ENCODE peak calls at places on chromosomes 12 and 14, in four cellular contexts. One of them, this sample, is unnamed.

GRCh38 chr14:94797887-94798286 is 28.0 kb upstream of the GSC start:
- DNase-seq in germinal center: no peak
- DNase-seq in stromal cell of bone marrow: no peak
- DNase-seq in ecto neural progenitor cell: no peak
- DNase-seq in this sample: no peak

GRCh38 chr14:34018564-34019244 is 67.8 kb upstream of the EGLN3 start:
- DNase-seq in germinal center: no peak
- DNase-seq in stromal cell of bone marrow: no peak
- DNase-seq in ecto neural progenitor cell: no peak
- DNase-seq in this sample: no peak

GRCh38 chr12:132397152-132397933 is 68.0 kb upstream of the GALNT9 start:
- DNase-seq in germinal center: no peak
- DNase-seq in stromal cell of bone marrow: no peak
- DNase-seq in ecto neural progenitor cell: no peak
- DNase-seq in this sample: no peak

GRCh38 chr14:31419179-31420012 is 954 bp downstream of the HEATR5A start:
- DNase-seq in germinal center: no peak
- DNase-seq in stromal cell of bone marrow: no peak
- DNase-seq in ecto neural progenitor cell: no peak
- DNase-seq in this sample: peak; percentile 37

GRCh38 chr12:32298917-32299316 is 100.4 kb upstream of the FGD4 start:
- DNase-seq in germinal center: no peak
- DNase-seq in stromal cell of bone marrow: no peak
- DNase-seq in ecto neural progenitor cell: no peak
- DNase-seq in this sample: peak; percentile 52

GRCh38 chr14:56044196-56044595 is 74.0 kb upstream of the PELI2 start:
- DNase-seq in germinal center: no peak
- DNase-seq in stromal cell of bone marrow: no peak
- DNase-seq in ecto neural progenitor cell: no peak
- DNase-seq in this sample: no peak

GRCh38 chr12:2609020-2609419 is 185.8 kb upstream of the FKBP4 start:
- DNase-seq in germinal center: no peak
- DNase-seq in stromal cell of bone marrow: no peak
- DNase-seq in ecto neural progenitor cell: no peak
- DNase-seq in this sample: no peak

GRCh38 chr12:12947902-12948301 is 4.1 kb downstream of the GPRC5D start:
- DNase-seq in germinal center: no peak
- DNase-seq in stromal cell of bone marrow: peak; percentile 67
- DNase-seq in ecto neural progenitor cell: no peak
- DNase-seq in this sample: no peak

GRCh38 chr12:50620975-50621360 is 116.2 kb downstream of the DIP2B start:
- DNase-seq in germinal center: no peak
- DNase-seq in stromal cell of bone marrow: no peak
- DNase-seq in ecto neural progenitor cell: no peak
- DNase-seq in this sample: no peak

GRCh38 chr12:101498252-101498651 is 23.1 kb downstream of the SPIC start:
- DNase-seq in germinal center: no peak
- DNase-seq in stromal cell of bone marrow: no peak
- DNase-seq in ecto neural progenitor cell: no peak
- DNase-seq in this sample: no peak

GRCh38 chr14:105249175-105250007 is 1.1 kb downstream of the BTBD6 start:
- DNase-seq in germinal center: no peak
- DNase-seq in stromal cell of bone marrow: no peak
- DNase-seq in ecto neural progenitor cell: peak; percentile 56
- DNase-seq in this sample: peak; percentile 28

GRCh38 chr12:88472775-88473174 is 107.5 kb downstream of the KITLG start:
- DNase-seq in germinal center: no peak
- DNase-seq in stromal cell of bone marrow: peak; percentile 11
- DNase-seq in ecto neural progenitor cell: no peak
- DNase-seq in this sample: peak; percentile 27

GRCh38 chr12:75964150-75964549 is 67.4 kb downstream of the PHLDA1 start:
- DNase-seq in germinal center: peak; percentile 39
- DNase-seq in stromal cell of bone marrow: no peak
- DNase-seq in ecto neural progenitor cell: no peak
- DNase-seq in this sample: no peak

GRCh38 chr12:47867496-47867941 is 37.3 kb downstream of the VDR start:
- DNase-seq in germinal center: no peak
- DNase-seq in stromal cell of bone marrow: peak; percentile 84
- DNase-seq in ecto neural progenitor cell: no peak
- DNase-seq in this sample: peak; percentile 68

GRCh38 chr12:117441751-117442150 is 80.3 kb upstream of the NOS1 start:
- DNase-seq in germinal center: no peak
- DNase-seq in stromal cell of bone marrow: peak; percentile 56
- DNase-seq in ecto neural progenitor cell: no peak
- DNase-seq in this sample: no peak

GRCh38 chr14:64973026-64973442 is 898 bp upstream of the RAB15 start:
- DNase-seq in germinal center: no peak
- DNase-seq in stromal cell of bone marrow: no peak
- DNase-seq in ecto neural progenitor cell: no peak
- DNase-seq in this sample: no peak

GRCh38 chr12:10243803-10244520 is 31.3 kb downstream of the GABARAPL1 start:
- DNase-seq in germinal center: no peak
- DNase-seq in stromal cell of bone marrow: no peak
- DNase-seq in ecto neural progenitor cell: no peak
- DNase-seq in this sample: no peak

GRCh38 chr14:102323102-102323501 is 3.6 kb downstream of the ZNF839 start:
- DNase-seq in germinal center: peak; percentile 44
- DNase-seq in stromal cell of bone marrow: peak; percentile 91
- DNase-seq in ecto neural progenitor cell: peak; percentile 55
- DNase-seq in this sample: peak; percentile 89

GRCh38 chr14:39364509-39364908 is 67.7 kb downstream of the FBXO33 start:
- DNase-seq in germinal center: no peak
- DNase-seq in stromal cell of bone marrow: no peak
- DNase-seq in ecto neural progenitor cell: no peak
- DNase-seq in this sample: no peak

GRCh38 chr12:64730585-64730964 is 28.6 kb downstream of the GNS start:
- DNase-seq in germinal center: no peak
- DNase-seq in stromal cell of bone marrow: no peak
- DNase-seq in ecto neural progenitor cell: no peak
- DNase-seq in this sample: no peak

GRCh38 chr12:51886021-51886710 is 1.7 kb upstream of the ANKRD33 start:
- DNase-seq in germinal center: peak; percentile 72
- DNase-seq in stromal cell of bone marrow: peak; percentile 98
- DNase-seq in ecto neural progenitor cell: no peak
- DNase-seq in this sample: peak; percentile 99

GRCh38 chr14:68667313-68667791 is 125.5 kb downstream of the ZFP36L1 start:
- DNase-seq in germinal center: no peak
- DNase-seq in stromal cell of bone marrow: no peak
- DNase-seq in ecto neural progenitor cell: no peak
- DNase-seq in this sample: peak; percentile 61

GRCh38 chr14:52703225-52703624 is 3.8 kb upstream of the PSMC6 start:
- DNase-seq in germinal center: no peak
- DNase-seq in stromal cell of bone marrow: peak; percentile 98
- DNase-seq in ecto neural progenitor cell: no peak
- DNase-seq in this sample: peak; percentile 97

GRCh38 chr12:116502989-116503496 is 56.1 kb upstream of the MAP1LC3B2 start:
- DNase-seq in germinal center: no peak
- DNase-seq in stromal cell of bone marrow: no peak
- DNase-seq in ecto neural progenitor cell: no peak
- DNase-seq in this sample: no peak

GRCh38 chr12:111360325-111360930 is 8.5 kb downstream of the PHETA1 start:
- DNase-seq in germinal center: no peak
- DNase-seq in stromal cell of bone marrow: no peak
- DNase-seq in ecto neural progenitor cell: no peak
- DNase-seq in this sample: no peak

GRCh38 chr14:100263141-100263540 is 24.2 kb downstream of the YY1 start:
- DNase-seq in germinal center: no peak
- DNase-seq in stromal cell of bone marrow: peak; percentile 26
- DNase-seq in ecto neural progenitor cell: no peak
- DNase-seq in this sample: no peak

GRCh38 chr14:58362798-58363412 is 32.8 kb upstream of the TOMM20L start:
- DNase-seq in germinal center: peak; percentile 17
- DNase-seq in stromal cell of bone marrow: no peak
- DNase-seq in ecto neural progenitor cell: no peak
- DNase-seq in this sample: peak; percentile 4

GRCh38 chr14:104504172-104504735 is 75.3 kb upstream of the C14orf180 start:
- DNase-seq in germinal center: no peak
- DNase-seq in stromal cell of bone marrow: no peak
- DNase-seq in ecto neural progenitor cell: peak; percentile 44
- DNase-seq in this sample: no peak

GRCh38 chr14:56189306-56189705 is 71.1 kb downstream of the PELI2 start:
- DNase-seq in germinal center: no peak
- DNase-seq in stromal cell of bone marrow: no peak
- DNase-seq in ecto neural progenitor cell: no peak
- DNase-seq in this sample: peak; percentile 44

GRCh38 chr14:55457496-55457895 is 17.1 kb upstream of the TBPL2 start:
- DNase-seq in germinal center: no peak
- DNase-seq in stromal cell of bone marrow: no peak
- DNase-seq in ecto neural progenitor cell: no peak
- DNase-seq in this sample: no peak

GRCh38 chr12:76755829-76756379 is 8.0 kb upstream of the ZDHHC17 start:
- DNase-seq in germinal center: no peak
- DNase-seq in stromal cell of bone marrow: no peak
- DNase-seq in ecto neural progenitor cell: no peak
- DNase-seq in this sample: no peak

GRCh38 chr12:89156862-89157262 is 195.4 kb downstream of the DUSP6 start:
- DNase-seq in germinal center: no peak
- DNase-seq in stromal cell of bone marrow: peak; percentile 74
- DNase-seq in ecto neural progenitor cell: no peak
- DNase-seq in this sample: peak; percentile 41

GRCh38 chr12:26298785-26299621 is 103.6 kb downstream of the SSPN start:
- DNase-seq in germinal center: peak; percentile 75
- DNase-seq in stromal cell of bone marrow: peak; percentile 76
- DNase-seq in ecto neural progenitor cell: no peak
- DNase-seq in this sample: peak; percentile 64

GRCh38 chr14:75084513-75084912 is 15.1 kb downstream of the ZC2HC1C start:
- DNase-seq in germinal center: no peak
- DNase-seq in stromal cell of bone marrow: no peak
- DNase-seq in ecto neural progenitor cell: no peak
- DNase-seq in this sample: no peak

GRCh38 chr12:93819048-93819491 is 141.9 kb downstream of the CRADD start:
- DNase-seq in germinal center: no peak
- DNase-seq in stromal cell of bone marrow: peak; percentile 74
- DNase-seq in ecto neural progenitor cell: no peak
- DNase-seq in this sample: peak; percentile 96

GRCh38 chr14:99800781-99801180 is 7.6 kb downstream of the EML1 start:
- DNase-seq in germinal center: no peak
- DNase-seq in stromal cell of bone marrow: no peak
- DNase-seq in ecto neural progenitor cell: no peak
- DNase-seq in this sample: no peak

This sample was measured in fibroblast of gingiva.